ENCODE peak calls at places on chromosomes 7 and 10, in seven cellular contexts. E is brain microvascular endothelial cell, N is psoas muscle, G is cardiac muscle cell, F is tibial artery, L is transverse colon, D is mesothelial cell of epicardium. T is an unnamed sample.

GRCh38 chr7:20152057-20152456 is 65.1 kb downstream of the MACC1 start:
- DNase-seq in E (no peak), N (no peak), G (no peak), F (no peak), L (no peak), D (no peak), T (no peak)

GRCh38 chr10:11344550-11344949 is 266.9 kb downstream of the USP6NL start:
- DNase-seq in E (no peak), N (no peak), G (no peak), F (no peak), L (no peak), D (no peak), T (no peak)

GRCh38 chr10:128631801-128632241 is 505.6 kb upstream of the MKI67 start:
- DNase-seq in E (peak), N (no peak), G (peak), F (no peak), L (no peak), D (no peak), T (no peak)

GRCh38 chr7:104096683-104097082 is 107.2 kb upstream of the RELN start:
- DNase-seq in E (peak), N (no peak), G (peak), F (no peak), L (no peak), D (no peak), T (no peak)

GRCh38 chr10:73581912-73582311 is 9.2 kb downstream of the USP54 start:
- DNase-seq in E (no peak), N (no peak), G (no peak), F (no peak), L (no peak), D (no peak), T (no peak)

GRCh38 chr7:135380351-135380750 is 129.6 kb downstream of the CNOT4 start:
- DNase-seq in E (no peak), N (no peak), G (no peak), F (no peak), L (no peak), D (no peak), T (no peak)

GRCh38 chr7:79377097-79377496 is 76.4 kb downstream of the MAGI2 start:
- DNase-seq in E (peak), N (no peak), G (peak), F (no peak), L (no peak), D (no peak), T (no peak)

GRCh38 chr10:30869566-30869965 is 162.1 kb downstream of the ZNF438 start:
- DNase-seq in E (no peak), N (no peak), G (no peak), F (no peak), L (no peak), D (no peak), T (no peak)

GRCh38 chr10:86969421-86970041 is 1.2 kb downstream of the ADIRF start:
- DNase-seq in E (no peak), N (peak), G (peak), F (peak), L (no peak), D (peak), T (peak)

GRCh38 chr7:84113286-84113685 is 81.3 kb downstream of the SEMA3A start:
- DNase-seq in E (peak), N (no peak), G (peak), F (no peak), L (no peak), D (no peak), T (no peak)

GRCh38 chr10:60652628-60653027 is 125.7 kb upstream of the CDK1 start:
- DNase-seq in E (no peak), N (no peak), G (no peak), F (no peak), L (no peak), D (no peak), T (no peak)

GRCh38 chr7:80439894-80440811 is 71.7 kb downstream of the GNAT3 start:
- DNase-seq in E (peak), N (no peak), G (peak), F (no peak), L (no peak), D (no peak), T (no peak)

GRCh38 chr7:2063562-2064360 is 169.0 kb downstream of the MAD1L1 start:
- DNase-seq in E (no peak), N (no peak), G (peak), F (no peak), L (peak), D (no peak), T (no peak)

DNA sequence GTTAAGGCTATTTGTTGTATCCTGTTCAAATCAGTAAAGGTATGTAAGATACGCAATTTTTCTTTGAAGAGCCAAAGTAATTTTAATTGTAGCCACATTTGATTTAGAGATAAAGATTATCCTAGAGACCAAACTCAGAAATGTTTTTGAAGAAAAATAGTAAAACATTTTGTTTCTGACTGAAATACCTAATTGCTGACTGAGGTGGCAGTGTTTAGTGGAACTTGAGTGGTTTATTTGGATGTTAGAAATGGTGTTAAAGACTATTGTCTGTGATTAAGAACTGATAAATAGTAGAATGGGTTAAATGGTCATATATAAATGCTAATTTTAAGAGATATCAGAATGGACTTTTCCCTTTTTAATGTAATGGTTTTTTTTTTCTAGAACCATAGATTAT is 15.3 kb downstream of the EDRF1 start:
- DNase-seq in E (no peak), N (no peak), G (no peak), F (no peak), L (no peak), D (no peak), T (no peak)
- TF ChIP-seq CTCF in E (no peak), N (no peak), G (no peak), F (no peak), L (no peak), D (peak), T (no peak)

GRCh38 chr7:113113912-113114311 is 4.4 kb downstream of the SMIM30 start:
- DNase-seq in E (no peak), N (no peak), G (peak), F (no peak), L (no peak), D (no peak), T (no peak)
- TF ChIP-seq CTCF in E (peak), N (no peak), G (no peak), F (no peak), L (no peak), D (no peak), T (no peak)

GRCh38 chr7:22854158-22855048 is 31.8 kb upstream of the TOMM7 start:
- DNase-seq in E (peak), N (peak), G (peak), F (peak), L (peak), D (peak), T (peak)
- TF ChIP-seq CTCF in E (no peak), N (peak), G (peak), F (no peak), L (no peak), D (peak), T (no peak)

GRCh38 chr10:58632211-58632610 is 119.5 kb downstream of the BICC1 start:
- DNase-seq in E (no peak), N (no peak), G (no peak), F (no peak), L (no peak), D (no peak), T (no peak)

GRCh38 chr10:58627392-58627791 is 114.7 kb downstream of the BICC1 start:
- DNase-seq in E (no peak), N (no peak), G (no peak), F (no peak), L (no peak), D (no peak), T (no peak)

GRCh38 chr10:58637372-58637771 is 124.7 kb downstream of the BICC1 start:
- DNase-seq in E (no peak), N (no peak), G (peak), F (no peak), L (no peak), D (no peak), T (no peak)

GRCh38 chr10:58631715-58632114 is 119.0 kb downstream of the BICC1 start:
- DNase-seq in E (no peak), N (no peak), G (no peak), F (no peak), L (no peak), D (no peak), T (no peak)
- TF ChIP-seq CTCF in E (no peak), N (no peak), G (no peak), F (no peak), L (no peak), D (no peak), T (no peak)

GRCh38 chr10:12975266-12975665 is 26.2 kb downstream of the CCDC3 start:
- DNase-seq in E (no peak), N (no peak), G (no peak), F (no peak), L (no peak), D (no peak), T (no peak)
- TF ChIP-seq CTCF in E (peak), N (no peak), G (peak), F (peak), L (peak), D (no peak), T (no peak)

DNA sequence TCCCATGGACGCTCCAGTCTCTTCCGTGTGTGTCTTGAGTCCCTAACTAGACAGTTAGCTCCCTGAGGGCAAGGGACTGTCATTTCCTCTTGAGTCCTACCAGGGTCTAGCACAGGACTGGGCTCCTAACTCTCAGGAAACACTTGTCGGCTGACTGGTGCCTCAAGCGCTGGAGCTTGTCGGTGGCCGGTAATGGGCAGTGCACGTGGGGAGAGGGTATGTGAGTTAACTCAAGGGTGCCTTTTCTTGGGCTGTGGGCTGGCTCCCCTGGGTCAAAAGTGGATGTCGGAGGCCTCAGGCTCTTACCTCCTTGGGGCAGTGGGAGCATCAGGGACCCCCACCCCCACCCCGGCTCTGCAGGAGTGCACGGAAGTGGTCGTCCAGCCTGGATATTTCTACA is 32.9 kb downstream of the ZNF775 start:
- DNase-seq in E (no peak), N (peak), G (no peak), F (no peak), L (no peak), D (no peak), T (no peak)
- TF ChIP-seq CTCF in E (no peak), N (no peak), G (no peak), F (no peak), L (no peak), D (no peak), T (no peak)

DNA sequence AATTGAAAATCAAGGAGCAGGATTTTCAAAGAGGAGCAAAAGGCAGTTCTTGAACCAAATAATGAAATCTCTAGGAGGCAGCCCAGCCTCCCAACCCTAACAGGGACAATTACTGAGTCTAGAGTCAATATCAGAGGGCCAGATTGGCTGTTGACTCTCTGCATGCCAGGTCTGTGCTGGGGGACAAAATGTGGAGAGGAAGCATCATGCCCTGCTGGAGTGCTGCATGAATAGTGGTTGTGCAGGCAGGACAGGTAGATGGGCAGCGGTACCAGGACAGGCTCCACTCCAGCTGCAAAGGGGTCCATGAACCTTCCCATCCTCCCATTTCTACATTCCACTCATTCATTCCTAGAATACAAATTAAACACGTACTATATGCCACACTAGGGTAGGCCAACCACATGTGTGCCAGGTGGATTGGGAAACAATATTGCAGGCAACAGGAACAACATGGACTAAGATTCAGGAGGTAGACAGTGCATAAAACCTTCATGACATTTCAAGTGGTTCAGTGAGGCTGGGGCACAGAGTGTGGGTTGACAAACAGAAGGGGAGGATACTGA is 30.4 kb upstream of the MAT1A start:
- DNase-seq in E (no peak), N (no peak), G (no peak), F (no peak), L (no peak), D (no peak), T (no peak)
- TF ChIP-seq CTCF in E (no peak), N (no peak), G (no peak), F (no peak), L (no peak), D (no peak), T (no peak)

DNA sequence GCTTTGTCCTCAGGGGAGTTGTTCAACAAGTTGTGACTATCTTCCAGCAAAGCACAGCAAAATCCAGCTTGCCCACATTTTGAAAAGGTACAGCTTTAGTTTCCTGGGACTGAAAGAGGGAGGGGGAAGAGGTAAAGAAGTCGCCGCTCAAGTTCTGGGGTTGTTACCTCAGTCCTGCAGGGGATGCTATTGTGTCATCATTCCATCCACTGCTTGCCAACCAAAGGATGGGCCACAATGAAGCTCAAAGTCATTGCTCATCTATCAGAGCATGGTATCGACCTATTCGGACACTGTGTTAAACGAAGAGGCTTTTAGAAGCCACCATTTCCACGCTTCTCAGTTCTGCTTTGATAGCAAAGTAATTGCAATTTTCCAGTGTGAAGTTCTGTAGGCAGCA is 34.3 kb downstream of the NPY start:
- DNase-seq in E (no peak), N (no peak), G (no peak), F (no peak), L (no peak), D (no peak), T (peak)
- TF ChIP-seq CTCF in E (peak), N (peak), G (no peak), F (no peak), L (no peak), D (no peak), T (peak)

DNA sequence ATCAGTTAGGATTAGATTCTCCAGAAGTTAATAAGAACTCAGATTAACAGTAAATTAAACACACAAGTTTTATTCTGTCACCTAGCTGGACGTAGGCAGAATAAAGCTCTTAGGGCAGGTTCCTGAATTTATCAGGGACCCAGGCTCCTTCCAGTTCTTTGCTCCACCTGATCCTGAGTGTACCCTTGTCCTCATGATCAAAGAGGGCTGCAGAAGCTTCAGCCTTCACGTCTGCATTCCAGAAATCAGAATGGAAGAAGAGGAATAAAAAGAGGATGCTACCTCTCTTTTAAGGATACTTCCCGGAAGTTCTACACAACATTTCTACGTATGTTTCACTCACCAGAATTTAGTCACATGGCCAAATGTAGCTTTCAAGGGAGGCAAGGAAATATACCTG is 1.7 kb upstream of the GSAP start:
- DNase-seq in E (no peak), N (no peak), G (no peak), F (no peak), L (no peak), D (no peak), T (no peak)
- TF ChIP-seq CTCF in E (no peak), N (no peak), G (no peak), F (no peak), L (no peak), D (no peak), T (no peak)

GRCh38 chr7:132500727-132501410 is 75.4 kb downstream of the PLXNA4 start:
- DNase-seq in E (peak), N (peak), G (peak), F (peak), L (peak), D (no peak), T (no peak)
- TF ChIP-seq CTCF in E (peak), N (peak), G (peak), F (peak), L (peak), D (no peak), T (no peak)